ENCODE peak calls at places on chromosomes 2 and 18, in nine cellular contexts. One of them, this sample, is unnamed.
A peak's percentile ranks its signal among the peaks of the same experiment; 100 is the strongest.

GRCh38 chr2:44902178-44902577 is 39.3 kb upstream of the SIX3 start:
- DNase-seq in fibroblast of lung: no peak
- DNase-seq in AG09309: no peak
- DNase-seq in GM20000: no peak
- DNase-seq in prostate gland: no peak
- DNase-seq in stomach: no peak
- DNase-seq in mucosa of descending colon: no peak
- DNase-seq in type B pancreatic cell: no peak
- DNase-seq in tibial nerve: no peak
- DNase-seq in this sample: no peak

GRCh38 chr2:163266772-163267171 is 428.2 kb upstream of the KCNH7 start:
- DNase-seq in GM20000: no peak
- DNase-seq in AG09309: peak; percentile 90
- DNase-seq in tibial nerve: no peak
- DNase-seq in type B pancreatic cell: no peak
- DNase-seq in prostate gland: no peak
- DNase-seq in fibroblast of lung: peak; percentile 98
- DNase-seq in mucosa of descending colon: no peak
- DNase-seq in stomach: no peak
- DNase-seq in this sample: peak; percentile 55

GRCh38 chr2:130842770-130843169 is 6.1 kb downstream of the ARHGEF4 start:
- DNase-seq in GM20000: no peak
- DNase-seq in mucosa of descending colon: no peak
- DNase-seq in prostate gland: no peak
- DNase-seq in fibroblast of lung: no peak
- DNase-seq in type B pancreatic cell: no peak
- DNase-seq in tibial nerve: no peak
- DNase-seq in AG09309: no peak
- DNase-seq in stomach: no peak
- DNase-seq in this sample: no peak

GRCh38 chr18:21550510-21550970 is 50.0 kb downstream of the ESCO1 start:
- DNase-seq in mucosa of descending colon: no peak
- DNase-seq in stomach: no peak
- DNase-seq in tibial nerve: no peak
- DNase-seq in GM20000: no peak
- DNase-seq in AG09309: no peak
- DNase-seq in type B pancreatic cell: no peak
- DNase-seq in fibroblast of lung: no peak
- DNase-seq in prostate gland: no peak
- DNase-seq in this sample: no peak

GRCh38 chr2:238916176-238916874 is 68.4 kb downstream of the TWIST2 start:
- DNase-seq in GM20000: no peak
- DNase-seq in AG09309: no peak
- DNase-seq in prostate gland: no peak
- DNase-seq in tibial nerve: no peak
- DNase-seq in stomach: no peak
- DNase-seq in mucosa of descending colon: no peak
- DNase-seq in fibroblast of lung: no peak
- DNase-seq in type B pancreatic cell: peak; percentile 56
- DNase-seq in this sample: no peak

GRCh38 chr2:214591359-214591758 is 180.5 kb downstream of the VWC2L start:
- DNase-seq in prostate gland: no peak
- DNase-seq in stomach: no peak
- DNase-seq in GM20000: no peak
- DNase-seq in fibroblast of lung: no peak
- DNase-seq in type B pancreatic cell: no peak
- DNase-seq in tibial nerve: no peak
- DNase-seq in mucosa of descending colon: no peak
- DNase-seq in AG09309: no peak
- DNase-seq in this sample: no peak

GRCh38 chr18:70047931-70048603 is 100.4 kb upstream of the CD226 start:
- DNase-seq in fibroblast of lung: peak; percentile 75
- DNase-seq in tibial nerve: no peak
- DNase-seq in AG09309: peak; percentile 54
- DNase-seq in mucosa of descending colon: no peak
- DNase-seq in GM20000: no peak
- DNase-seq in prostate gland: no peak
- DNase-seq in type B pancreatic cell: no peak
- DNase-seq in stomach: no peak
- DNase-seq in this sample: peak; percentile 57

GRCh38 chr18:35672897-35673296 is 91.4 kb downstream of the GALNT1 start:
- DNase-seq in AG09309: peak; percentile 8
- DNase-seq in GM20000: no peak
- DNase-seq in prostate gland: no peak
- DNase-seq in tibial nerve: no peak
- DNase-seq in type B pancreatic cell: no peak
- DNase-seq in mucosa of descending colon: peak; percentile 42
- DNase-seq in fibroblast of lung: peak; percentile 8
- DNase-seq in stomach: no peak
- DNase-seq in this sample: no peak

GRCh38 chr2:240615830-240616547 is 9.3 kb upstream of the GPR35 start:
- DNase-seq in prostate gland: no peak
- DNase-seq in AG09309: no peak
- DNase-seq in mucosa of descending colon: no peak
- DNase-seq in GM20000: no peak
- DNase-seq in fibroblast of lung: peak; percentile 21
- DNase-seq in stomach: no peak
- DNase-seq in type B pancreatic cell: no peak
- DNase-seq in tibial nerve: no peak
- DNase-seq in this sample: no peak

GRCh38 chr2:95181774-95182173 is 16.2 kb downstream of the ZNF2 start:
- DNase-seq in type B pancreatic cell: no peak
- DNase-seq in stomach: no peak
- DNase-seq in fibroblast of lung: no peak
- DNase-seq in mucosa of descending colon: no peak
- DNase-seq in prostate gland: no peak
- DNase-seq in GM20000: no peak
- DNase-seq in AG09309: no peak
- DNase-seq in tibial nerve: no peak
- DNase-seq in this sample: no peak

GRCh38 chr2:45859682-45860081 is 208.2 kb downstream of the PRKCE start:
- DNase-seq in type B pancreatic cell: no peak
- DNase-seq in AG09309: no peak
- DNase-seq in tibial nerve: no peak
- DNase-seq in mucosa of descending colon: no peak
- DNase-seq in stomach: no peak
- DNase-seq in prostate gland: no peak
- DNase-seq in GM20000: no peak
- DNase-seq in fibroblast of lung: no peak
- DNase-seq in this sample: no peak

GRCh38 chr2:182020319-182021055 is 34.8 kb downstream of the PPP1R1C start:
- DNase-seq in mucosa of descending colon: no peak
- DNase-seq in fibroblast of lung: peak; percentile 86
- DNase-seq in stomach: no peak
- DNase-seq in GM20000: no peak
- DNase-seq in AG09309: no peak
- DNase-seq in prostate gland: no peak
- DNase-seq in type B pancreatic cell: no peak
- DNase-seq in tibial nerve: no peak
- DNase-seq in this sample: peak; percentile 17

GRCh38 chr2:128986026-128986720 is 667.5 kb upstream of the HS6ST1 start:
- DNase-seq in type B pancreatic cell: no peak
- DNase-seq in tibial nerve: no peak
- DNase-seq in mucosa of descending colon: no peak
- DNase-seq in GM20000: no peak
- DNase-seq in stomach: no peak
- DNase-seq in AG09309: no peak
- DNase-seq in prostate gland: peak; percentile 30
- DNase-seq in fibroblast of lung: peak; percentile 51
- DNase-seq in this sample: peak; percentile 12

GRCh38 chr2:43605079-43605655 is 9.3 kb upstream of the THADA start:
- DNase-seq in fibroblast of lung: peak; percentile 57
- DNase-seq in prostate gland: no peak
- DNase-seq in stomach: no peak
- DNase-seq in GM20000: peak; percentile 28
- DNase-seq in mucosa of descending colon: peak; percentile 17
- DNase-seq in type B pancreatic cell: no peak
- DNase-seq in tibial nerve: no peak
- DNase-seq in AG09309: peak; percentile 28
- DNase-seq in this sample: no peak

GRCh38 chr18:13452448-13452811 is 233.9 kb downstream of the LDLRAD4 start:
- DNase-seq in AG09309: peak; percentile 54
- DNase-seq in type B pancreatic cell: no peak
- DNase-seq in GM20000: no peak
- DNase-seq in stomach: peak; percentile 10
- DNase-seq in tibial nerve: no peak
- DNase-seq in mucosa of descending colon: no peak
- DNase-seq in fibroblast of lung: peak; percentile 86
- DNase-seq in prostate gland: no peak
- DNase-seq in this sample: peak; percentile 48

DNA sequence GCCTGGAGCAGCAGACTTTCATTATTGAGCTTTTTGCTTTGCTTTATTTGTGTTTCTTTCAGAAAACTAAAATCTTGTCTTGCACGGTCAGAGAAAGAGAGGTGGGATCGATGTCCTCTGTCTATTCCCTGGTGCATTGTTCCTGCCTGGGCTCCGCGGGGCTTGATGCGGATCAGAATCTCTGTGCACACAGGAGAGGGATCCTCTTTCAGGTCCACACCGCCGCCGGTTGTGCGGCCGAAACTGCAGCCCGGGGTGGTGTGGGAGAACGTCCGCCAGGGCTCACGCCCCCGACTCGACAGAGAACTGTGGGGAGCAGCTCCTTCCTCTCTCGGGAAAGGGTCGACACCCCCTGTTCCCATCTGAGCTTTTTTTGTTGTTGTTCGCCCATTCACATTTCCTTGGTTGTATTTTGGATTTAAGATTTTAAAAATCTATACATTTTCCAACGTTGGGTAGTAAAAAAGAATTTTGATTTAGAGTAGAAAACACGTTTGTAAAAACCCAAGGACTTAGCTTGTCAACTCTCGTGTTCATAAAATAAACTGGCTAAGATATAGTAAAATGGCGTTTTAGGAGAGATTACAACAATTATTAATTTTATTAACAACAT is 23.6 kb upstream of the ZNF516 start:
- DNase-seq in tibial nerve: peak; percentile 39
- DNase-seq in AG09309: no peak
- DNase-seq in prostate gland: no peak
- DNase-seq in fibroblast of lung: peak; percentile 54
- DNase-seq in GM20000: no peak
- DNase-seq in stomach: no peak
- DNase-seq in type B pancreatic cell: no peak
- DNase-seq in mucosa of descending colon: peak; percentile 41
- DNase-seq in this sample: no peak
- TF ChIP-seq CTCF in tibial nerve: no peak
- TF ChIP-seq CTCF in AG09309: no peak
- TF ChIP-seq CTCF in prostate gland: no peak
- TF ChIP-seq CTCF in fibroblast of lung: no peak
- TF ChIP-seq CTCF in GM20000: no peak
- TF ChIP-seq CTCF in stomach: no peak
- TF ChIP-seq CTCF in type B pancreatic cell: peak; percentile 49
- TF ChIP-seq CTCF in mucosa of descending colon: no peak
- TF ChIP-seq CTCF in this sample: no peak

DNA sequence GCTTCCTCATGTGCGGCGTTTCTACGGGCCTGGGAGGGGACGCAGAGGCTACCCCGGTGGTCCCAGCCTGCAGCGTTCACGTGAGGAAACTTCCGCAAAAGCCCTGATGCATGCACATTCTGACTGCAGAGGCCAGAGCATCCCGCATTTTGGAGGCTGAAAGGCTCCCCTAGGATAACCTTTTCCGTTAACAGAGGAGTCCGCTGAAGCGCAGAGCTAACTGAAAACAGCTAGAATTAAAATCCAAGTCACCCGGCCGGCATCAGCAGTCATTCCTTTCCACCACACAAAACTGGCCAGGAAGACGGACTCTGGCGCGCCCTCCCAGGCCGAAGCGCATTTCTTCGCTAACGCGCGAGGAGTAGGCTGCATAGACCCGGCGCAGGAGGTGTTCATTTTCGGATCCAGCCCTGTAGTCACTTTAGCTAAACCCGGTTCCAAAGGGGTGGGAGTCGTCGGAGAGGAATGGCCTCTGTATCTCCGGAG is 747 bp upstream of the TUBB6 start:
- DNase-seq in GM20000: no peak
- DNase-seq in mucosa of descending colon: peak; percentile 41
- DNase-seq in type B pancreatic cell: no peak
- DNase-seq in AG09309: peak; percentile 41
- DNase-seq in tibial nerve: peak; percentile 61
- DNase-seq in stomach: no peak
- DNase-seq in prostate gland: no peak
- DNase-seq in fibroblast of lung: peak; percentile 80
- DNase-seq in this sample: no peak
- TF ChIP-seq CTCF in GM20000: peak; percentile 15
- TF ChIP-seq CTCF in mucosa of descending colon: no peak
- TF ChIP-seq CTCF in type B pancreatic cell: no peak
- TF ChIP-seq CTCF in AG09309: peak; percentile 33
- TF ChIP-seq CTCF in tibial nerve: no peak
- TF ChIP-seq CTCF in stomach: no peak
- TF ChIP-seq CTCF in prostate gland: no peak
- TF ChIP-seq CTCF in fibroblast of lung: peak; percentile 22
- TF ChIP-seq CTCF in this sample: peak; percentile 26

GRCh38 chr2:30915485-30915884 is 108.2 kb upstream of the CAPN13 start:
- DNase-seq in stomach: peak; percentile 30
- DNase-seq in prostate gland: peak; percentile 14
- DNase-seq in mucosa of descending colon: peak; percentile 28
- DNase-seq in tibial nerve: no peak
- DNase-seq in GM20000: no peak
- DNase-seq in fibroblast of lung: no peak
- DNase-seq in AG09309: no peak
- DNase-seq in type B pancreatic cell: no peak
- DNase-seq in this sample: no peak
- TF ChIP-seq CTCF in stomach: no peak
- TF ChIP-seq CTCF in prostate gland: no peak
- TF ChIP-seq CTCF in mucosa of descending colon: no peak
- TF ChIP-seq CTCF in tibial nerve: no peak
- TF ChIP-seq CTCF in GM20000: no peak
- TF ChIP-seq CTCF in fibroblast of lung: no peak
- TF ChIP-seq CTCF in AG09309: peak; percentile 38
- TF ChIP-seq CTCF in type B pancreatic cell: peak; percentile 64
- TF ChIP-seq CTCF in this sample: peak; percentile 59

GRCh38 chr2:180177534-180177933 is 170.4 kb upstream of the CWC22 start:
- DNase-seq in fibroblast of lung: no peak
- DNase-seq in mucosa of descending colon: no peak
- DNase-seq in tibial nerve: no peak
- DNase-seq in prostate gland: no peak
- DNase-seq in type B pancreatic cell: no peak
- DNase-seq in AG09309: no peak
- DNase-seq in GM20000: no peak
- DNase-seq in stomach: no peak
- DNase-seq in this sample: no peak
- TF ChIP-seq CTCF in fibroblast of lung: no peak
- TF ChIP-seq CTCF in mucosa of descending colon: no peak
- TF ChIP-seq CTCF in tibial nerve: no peak
- TF ChIP-seq CTCF in prostate gland: no peak
- TF ChIP-seq CTCF in type B pancreatic cell: no peak
- TF ChIP-seq CTCF in AG09309: no peak
- TF ChIP-seq CTCF in GM20000: no peak
- TF ChIP-seq CTCF in stomach: no peak
- TF ChIP-seq CTCF in this sample: no peak